ENCODE peak calls at places on chromosomes 16 and 17, in six cellular contexts. One of them, this sample, is unnamed.
A peak's percentile ranks its signal among the peaks of the same experiment; 100 is the strongest.

GRCh38 chr16:84810518-84811273 is 9.1 kb upstream of the CRISPLD2 start:
- DNase-seq in AG09309: peak; percentile 86
- DNase-seq in GM20000: peak; percentile 61
- DNase-seq in myocyte: no peak
- DNase-seq in progenitor cell of endocrine pancreas: no peak
- DNase-seq in nucleus accumbens: no peak
- DNase-seq in this sample: peak; percentile 90

GRCh38 chr17:6386041-6386630 is 48.8 kb downstream of the AIPL1 start:
- DNase-seq in nucleus accumbens: no peak
- DNase-seq in progenitor cell of endocrine pancreas: no peak
- DNase-seq in GM20000: no peak
- DNase-seq in AG09309: no peak
- DNase-seq in myocyte: no peak
- DNase-seq in this sample: no peak

GRCh38 chr17:14768923-14769322 is 468.0 kb downstream of the HS3ST3B1 start:
- DNase-seq in progenitor cell of endocrine pancreas: no peak
- DNase-seq in myocyte: no peak
- DNase-seq in GM20000: no peak
- DNase-seq in nucleus accumbens: no peak
- DNase-seq in AG09309: no peak
- DNase-seq in this sample: no peak

GRCh38 chr17:81917565-81918332 is at the start of gene SIRT7:
- DNase-seq in nucleus accumbens: peak; percentile 88
- DNase-seq in AG09309: no peak
- DNase-seq in GM20000: peak; percentile 99
- DNase-seq in progenitor cell of endocrine pancreas: peak; percentile 59
- DNase-seq in myocyte: peak; percentile 77
- DNase-seq in this sample: peak; percentile 87

GRCh38 chr16:13521356-13521755 is 398.6 kb upstream of the ERCC4 start:
- DNase-seq in GM20000: no peak
- DNase-seq in progenitor cell of endocrine pancreas: no peak
- DNase-seq in myocyte: no peak
- DNase-seq in AG09309: no peak
- DNase-seq in nucleus accumbens: no peak
- DNase-seq in this sample: no peak

GRCh38 chr17:76268991-76269981 is 4.1 kb downstream of the UBALD2 start:
- DNase-seq in nucleus accumbens: no peak
- DNase-seq in AG09309: no peak
- DNase-seq in GM20000: no peak
- DNase-seq in progenitor cell of endocrine pancreas: no peak
- DNase-seq in myocyte: peak; percentile 83
- DNase-seq in this sample: no peak

GRCh38 chr17:42720996-42721583 is 23.8 kb downstream of the EZH1 start:
- DNase-seq in myocyte: peak; percentile 80
- DNase-seq in nucleus accumbens: peak; percentile 17
- DNase-seq in GM20000: peak; percentile 77
- DNase-seq in AG09309: peak; percentile 29
- DNase-seq in progenitor cell of endocrine pancreas: no peak
- DNase-seq in this sample: peak; percentile 81

GRCh38 chr17:62566996-62567578 is 60.4 kb upstream of the MRC2 start:
- DNase-seq in myocyte: no peak
- DNase-seq in AG09309: no peak
- DNase-seq in progenitor cell of endocrine pancreas: no peak
- DNase-seq in GM20000: no peak
- DNase-seq in nucleus accumbens: no peak
- DNase-seq in this sample: no peak

GRCh38 chr17:68657166-68657940 is 56.2 kb upstream of the FAM20A start:
- DNase-seq in AG09309: no peak
- DNase-seq in nucleus accumbens: no peak
- DNase-seq in myocyte: peak; percentile 88
- DNase-seq in progenitor cell of endocrine pancreas: no peak
- DNase-seq in GM20000: no peak
- DNase-seq in this sample: no peak

GRCh38 chr16:57000271-57001025 is 11.1 kb downstream of the NLRC5 start:
- DNase-seq in myocyte: peak; percentile 72
- DNase-seq in progenitor cell of endocrine pancreas: no peak
- DNase-seq in GM20000: peak; percentile 52
- DNase-seq in AG09309: peak; percentile 85
- DNase-seq in nucleus accumbens: no peak
- DNase-seq in this sample: no peak

GRCh38 chr17:55426851-55427586 is 5.4 kb upstream of the MMD start:
- DNase-seq in GM20000: peak; percentile 49
- DNase-seq in progenitor cell of endocrine pancreas: no peak
- DNase-seq in nucleus accumbens: no peak
- DNase-seq in myocyte: no peak
- DNase-seq in AG09309: no peak
- DNase-seq in this sample: no peak

GRCh38 chr16:3787924-3788661 is 70.8 kb upstream of the TRAP1 start:
- DNase-seq in nucleus accumbens: no peak
- DNase-seq in GM20000: peak; percentile 62
- DNase-seq in AG09309: no peak
- DNase-seq in myocyte: no peak
- DNase-seq in progenitor cell of endocrine pancreas: no peak
- DNase-seq in this sample: no peak

GRCh38 chr16:85117418-85117817 is 5.1 kb upstream of the CIBAR2 start:
- DNase-seq in nucleus accumbens: no peak
- DNase-seq in progenitor cell of endocrine pancreas: no peak
- DNase-seq in GM20000: no peak
- DNase-seq in myocyte: no peak
- DNase-seq in AG09309: no peak
- DNase-seq in this sample: no peak

GRCh38 chr17:77851921-77852320 is 106.6 kb upstream of the TNRC6C start:
- DNase-seq in GM20000: no peak
- DNase-seq in nucleus accumbens: no peak
- DNase-seq in myocyte: no peak
- DNase-seq in AG09309: no peak
- DNase-seq in progenitor cell of endocrine pancreas: no peak
- DNase-seq in this sample: no peak

GRCh38 chr16:35908942-35909341 is 2449.5 kb downstream of the TP53TG3F start:
- DNase-seq in AG09309: no peak
- DNase-seq in nucleus accumbens: no peak
- DNase-seq in myocyte: no peak
- DNase-seq in progenitor cell of endocrine pancreas: no peak
- DNase-seq in GM20000: no peak
- DNase-seq in this sample: peak; percentile 0

GRCh38 chr16:11972128-11972527 is 4.4 kb upstream of the SNX29 start:
- DNase-seq in nucleus accumbens: no peak
- DNase-seq in myocyte: no peak
- DNase-seq in GM20000: no peak
- DNase-seq in progenitor cell of endocrine pancreas: no peak
- DNase-seq in AG09309: no peak
- DNase-seq in this sample: peak; percentile 14

GRCh38 chr17:73510981-73511442 is 133.2 kb downstream of the SDK2 start:
- DNase-seq in GM20000: no peak
- DNase-seq in progenitor cell of endocrine pancreas: no peak
- DNase-seq in nucleus accumbens: peak; percentile 60
- DNase-seq in myocyte: no peak
- DNase-seq in AG09309: no peak
- DNase-seq in this sample: no peak

GRCh38 chr17:6576038-6576437 is 19.7 kb upstream of the PITPNM3 start:
- DNase-seq in nucleus accumbens: no peak
- DNase-seq in myocyte: no peak
- DNase-seq in progenitor cell of endocrine pancreas: no peak
- DNase-seq in GM20000: no peak
- DNase-seq in AG09309: no peak
- DNase-seq in this sample: no peak

GRCh38 chr17:1399366-1399678 is 700 bp downstream of the YWHAE start:
- DNase-seq in nucleus accumbens: no peak
- DNase-seq in progenitor cell of endocrine pancreas: no peak
- DNase-seq in AG09309: no peak
- DNase-seq in myocyte: no peak
- DNase-seq in GM20000: no peak
- DNase-seq in this sample: peak; percentile 21

GRCh38 chr16:11715246-11715947 is 27.3 kb downstream of the TXNDC11 start:
- DNase-seq in GM20000: peak; percentile 39
- DNase-seq in progenitor cell of endocrine pancreas: no peak
- DNase-seq in myocyte: no peak
- DNase-seq in nucleus accumbens: no peak
- DNase-seq in AG09309: no peak
- DNase-seq in this sample: no peak

GRCh38 chr17:73030995-73031394 is 61.5 kb downstream of the SLC39A11 start:
- DNase-seq in progenitor cell of endocrine pancreas: no peak
- DNase-seq in myocyte: no peak
- DNase-seq in nucleus accumbens: no peak
- DNase-seq in AG09309: no peak
- DNase-seq in GM20000: no peak
- DNase-seq in this sample: no peak

GRCh38 chr16:52843386-52843785 is 209.3 kb downstream of the CHD9NB start:
- DNase-seq in myocyte: no peak
- DNase-seq in GM20000: no peak
- DNase-seq in progenitor cell of endocrine pancreas: no peak
- DNase-seq in AG09309: no peak
- DNase-seq in nucleus accumbens: no peak
- DNase-seq in this sample: no peak

GRCh38 chr16:15493416-15494181 is 59.2 kb downstream of the BMERB1 start:
- DNase-seq in progenitor cell of endocrine pancreas: no peak
- DNase-seq in AG09309: peak; percentile 88
- DNase-seq in GM20000: no peak
- DNase-seq in myocyte: no peak
- DNase-seq in nucleus accumbens: no peak
- DNase-seq in this sample: no peak

GRCh38 chr16:50833929-50834328 is 92.0 kb downstream of the CYLD start:
- DNase-seq in AG09309: no peak
- DNase-seq in myocyte: no peak
- DNase-seq in GM20000: no peak
- DNase-seq in progenitor cell of endocrine pancreas: no peak
- DNase-seq in nucleus accumbens: no peak
- DNase-seq in this sample: no peak

GRCh38 chr17:78357687-78358537 is 2.0 kb downstream of the SOCS3 start:
- DNase-seq in myocyte: peak; percentile 71
- DNase-seq in progenitor cell of endocrine pancreas: no peak
- DNase-seq in nucleus accumbens: no peak
- DNase-seq in AG09309: no peak
- DNase-seq in GM20000: no peak
- DNase-seq in this sample: no peak

GRCh38 chr16:64982581-64982980 is 139.3 kb downstream of the CDH11 start:
- DNase-seq in GM20000: no peak
- DNase-seq in nucleus accumbens: no peak
- DNase-seq in progenitor cell of endocrine pancreas: no peak
- DNase-seq in myocyte: no peak
- DNase-seq in AG09309: peak; percentile 48
- DNase-seq in this sample: no peak

GRCh38 chr17:44917456-44917855 is 2.2 kb upstream of the GFAP start:
- DNase-seq in AG09309: no peak
- DNase-seq in GM20000: no peak
- DNase-seq in progenitor cell of endocrine pancreas: no peak
- DNase-seq in nucleus accumbens: no peak
- DNase-seq in myocyte: no peak
- DNase-seq in this sample: no peak

GRCh38 chr16:22077700-22078313 is 14.5 kb upstream of the VWA3A start:
- DNase-seq in GM20000: peak; percentile 70
- DNase-seq in progenitor cell of endocrine pancreas: peak; percentile 38
- DNase-seq in AG09309: no peak
- DNase-seq in nucleus accumbens: peak; percentile 58
- DNase-seq in myocyte: peak; percentile 58
- DNase-seq in this sample: peak; percentile 68

GRCh38 chr16:73846292-73846849 is 450.2 kb upstream of the PSMD7 start:
- DNase-seq in myocyte: no peak
- DNase-seq in GM20000: no peak
- DNase-seq in nucleus accumbens: peak; percentile 44
- DNase-seq in progenitor cell of endocrine pancreas: no peak
- DNase-seq in AG09309: no peak
- DNase-seq in this sample: no peak

GRCh38 chr17:64131606-64132270 is 1.8 kb upstream of the ERN1 start:
- DNase-seq in GM20000: peak; percentile 48
- DNase-seq in AG09309: no peak
- DNase-seq in myocyte: no peak
- DNase-seq in nucleus accumbens: no peak
- DNase-seq in progenitor cell of endocrine pancreas: no peak
- DNase-seq in this sample: no peak